ENCODE peak calls at places on chromosomes 6 and 20, in seven cellular contexts. D is PC-3, O is PC-9, S is GM23248, L is hepatocyte, N is HCT116, Z is GM23338. K is an unnamed sample.

GRCh38 chr6:16757332-16757731 is 3.9 kb downstream of the ATXN1 start:
- DNase-seq in D (peak; percentile 39), O (no peak), S (peak; percentile 67), L (no peak), N (no peak), Z (no peak), K (no peak)

GRCh38 chr20:48861444-48861843 is 33.6 kb upstream of the PREX1 start:
- DNase-seq in D (no peak), O (no peak), S (no peak), L (no peak), N (no peak), Z (no peak), K (no peak)

GRCh38 chr20:47929368-47930115 is 144.3 kb upstream of the SULF2 start:
- DNase-seq in D (peak; percentile 92), O (peak; percentile 50), S (peak; percentile 79), L (no peak), N (peak; percentile 41), Z (no peak), K (no peak)

GRCh38 chr20:36501367-36502006 is 39.8 kb upstream of the MYL9 start:
- DNase-seq in D (no peak), O (no peak), S (no peak), L (no peak), N (no peak), Z (no peak), K (no peak)

GRCh38 chr6:107585815-107586435 is 96.0 kb downstream of the SOBP start:
- DNase-seq in D (no peak), O (no peak), S (no peak), L (no peak), N (no peak), Z (peak; percentile 43), K (no peak)

GRCh38 chr6:101544286-101544685 is 150.8 kb downstream of the GRIK2 start:
- DNase-seq in D (peak; percentile 38), O (no peak), S (peak; percentile 53), L (no peak), N (no peak), Z (no peak), K (no peak)

GRCh38 chr6:125759959-125760457 is 10.6 kb downstream of the HEY2 start:
- DNase-seq in D (no peak), O (no peak), S (no peak), L (no peak), N (no peak), Z (no peak), K (no peak)

GRCh38 chr6:167699141-167700036 is 127.3 kb upstream of the AFDN start:
- DNase-seq in D (peak; percentile 46), O (no peak), S (peak; percentile 31), L (peak; percentile 52), N (no peak), Z (no peak), K (no peak)

GRCh38 chr6:132041706-132042105 is 90.5 kb upstream of the CCN2 start:
- DNase-seq in D (no peak), O (no peak), S (no peak), L (no peak), N (no peak), Z (no peak), K (no peak)

GRCh38 chr20:7693761-7694160 is 246.5 kb downstream of the HAO1 start:
- DNase-seq in D (no peak), O (no peak), S (no peak), L (no peak), N (no peak), Z (no peak), K (no peak)

GRCh38 chr6:139030211-139030530 is 1.6 kb downstream of the ABRACL start:
- DNase-seq in D (no peak), O (no peak), S (no peak), L (no peak), N (no peak), Z (no peak), K (no peak)

GRCh38 chr20:29740951-29741593 is 1516.4 kb upstream of the DEFB115 start:
- DNase-seq in D (no peak), O (no peak), S (no peak), L (no peak), N (no peak), Z (no peak), K (no peak)

GRCh38 chr6:24797596-24798216 is 1.0 kb downstream of the ARMH2 start:
- DNase-seq in D (no peak), O (no peak), S (no peak), L (no peak), N (no peak), Z (peak; percentile 36), K (no peak)

GRCh38 chr6:139982652-139983051 is 608.2 kb upstream of the CITED2 start:
- DNase-seq in D (peak; percentile 59), O (no peak), S (peak; percentile 56), L (no peak), N (no peak), Z (peak; percentile 50), K (no peak)

GRCh38 chr6:79750806-79751205 is 119.7 kb downstream of the SH3BGRL2 start:
- DNase-seq in D (no peak), O (no peak), S (no peak), L (no peak), N (no peak), Z (peak; percentile 38), K (no peak)

GRCh38 chr6:47042238-47042843 is at the start of gene ADGRF1:
- DNase-seq in D (peak; percentile 91), O (peak; percentile 72), S (no peak), L (peak; percentile 33), N (no peak), Z (peak; percentile 17), K (no peak)

GRCh38 chr20:63855363-63856110 is 5.8 kb upstream of the ABHD16B start:
- DNase-seq in D (no peak), O (no peak), S (peak; percentile 22), L (no peak), N (no peak), Z (peak; percentile 59), K (no peak)
- TF ChIP-seq EZH2 in D (no peak), O (no peak), S (peak; percentile 43), L (no peak), N (no peak), Z (no peak), K (no peak)

DNA sequence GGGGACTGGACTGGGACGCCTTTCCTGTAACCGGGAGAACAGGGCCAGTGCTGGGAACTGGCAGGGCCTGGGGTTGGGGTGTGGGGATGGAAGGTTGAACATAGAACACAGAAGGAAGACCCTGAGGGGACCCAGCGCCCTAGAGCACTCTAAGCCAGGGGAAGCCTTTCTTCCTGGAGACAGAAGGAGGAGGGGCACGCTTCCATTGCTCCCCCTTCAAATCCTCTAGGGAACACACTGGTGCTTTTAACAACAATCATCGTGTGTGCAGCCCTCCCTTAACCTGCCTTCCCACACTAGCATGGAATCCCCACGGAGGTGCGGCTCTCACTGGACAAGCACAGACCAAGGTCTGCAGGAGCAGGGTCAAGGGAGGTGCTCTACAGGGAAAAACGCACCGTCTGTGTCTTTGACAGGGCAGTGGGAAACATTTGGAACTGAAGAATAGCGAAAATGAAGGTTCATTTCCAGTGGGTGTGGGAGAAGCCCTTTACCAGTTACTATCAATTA is 527.0 kb downstream of the QKI start:
- DNase-seq in D (no peak), O (no peak), S (no peak), L (no peak), N (no peak), Z (no peak), K (no peak)
- H3K9me2 ChIP-seq in D (no peaks in the 10 kb centered on the region), O (no peaks in the 10 kb centered on the region), S (no peaks in the 10 kb centered on the region), L (no peaks in the 10 kb centered on the region), N (no peaks in the 10 kb centered on the region), Z (peaks cover 6% of the 10 kb centered on the region), K (no peaks in the 10 kb centered on the region)

DNA sequence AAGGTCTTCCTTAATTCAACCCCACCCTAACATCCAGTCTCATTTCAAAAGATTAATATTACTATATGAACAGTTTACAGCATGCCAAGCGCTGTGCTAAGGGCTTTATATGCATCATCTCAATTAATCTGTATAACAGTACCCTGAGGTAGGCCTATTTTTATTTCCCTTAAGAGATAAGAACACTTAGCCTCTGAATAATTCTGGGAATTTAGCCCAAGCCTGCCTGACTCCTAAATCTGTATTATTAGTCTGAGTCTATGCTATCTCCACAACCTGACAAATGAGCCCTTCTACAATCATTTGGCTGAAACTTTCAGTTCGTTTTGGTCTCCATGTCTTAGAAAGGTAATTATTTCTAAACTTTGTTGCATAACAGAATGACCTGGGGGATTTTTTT is 77.7 kb upstream of the SAMD5 start:
- DNase-seq in D (no peak), O (no peak), S (no peak), L (no peak), N (no peak), Z (no peak), K (no peak)
- H3K79me2 ChIP-seq in D (no peaks in the 10 kb centered on the region), O (no peaks in the 10 kb centered on the region), S (no peaks in the 10 kb centered on the region), L (no peaks in the 10 kb centered on the region), N (no peaks in the 10 kb centered on the region), Z (no peaks in the 10 kb centered on the region), K (no peaks in the 10 kb centered on the region)

DNA sequence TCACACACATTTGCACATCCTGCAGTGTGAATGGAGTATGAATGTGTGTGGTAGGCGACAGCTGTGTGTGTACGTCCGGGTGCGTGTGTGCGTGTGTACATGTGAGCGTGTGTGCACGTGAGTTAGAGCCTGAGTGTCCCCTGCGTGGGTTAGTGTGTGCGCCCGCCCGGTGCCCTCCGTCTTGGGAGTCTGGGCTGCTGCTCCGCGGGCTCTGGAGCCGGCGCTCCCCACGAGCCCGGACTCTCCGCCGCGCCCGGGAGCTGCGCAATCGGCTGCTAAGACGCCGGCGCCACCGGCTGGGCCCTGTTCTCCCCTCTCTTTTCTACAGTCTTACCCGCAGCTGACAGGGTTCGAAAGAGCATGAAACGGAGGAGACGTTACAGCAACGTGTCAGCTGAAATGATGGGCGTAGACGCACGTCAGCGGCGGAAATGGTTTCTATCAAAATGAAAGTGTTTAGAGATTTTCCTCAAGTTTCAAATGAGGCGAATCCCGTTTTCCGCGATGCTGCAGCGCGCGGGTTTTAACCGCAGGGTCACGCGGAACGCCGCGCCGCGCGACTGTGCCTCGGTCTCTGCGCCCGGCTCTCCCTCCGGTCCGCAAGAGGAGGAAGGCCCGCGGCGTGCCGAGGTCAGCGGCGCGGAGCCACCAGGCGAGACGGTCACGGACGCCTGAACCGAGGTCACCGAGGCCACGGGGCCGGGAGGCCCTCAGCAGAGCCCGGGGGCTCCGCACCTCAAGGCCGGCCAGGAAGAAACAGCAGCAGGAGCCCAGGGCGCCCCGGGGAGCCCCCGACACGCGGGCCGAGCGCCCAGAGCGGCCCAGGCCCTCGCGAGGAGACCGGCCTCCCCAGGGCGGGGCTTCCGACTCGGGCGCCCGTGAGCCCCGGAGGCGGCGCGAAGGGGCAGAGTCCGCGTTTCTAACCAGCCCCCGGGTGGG is 95.3 kb upstream of the BHLHE23 start:
- DNase-seq in D (peak; percentile 26), O (no peak), S (peak; percentile 68), L (peak; percentile 44), N (no peak), Z (peak; percentile 70), K (peak; percentile 21)
- TF ChIP-seq EZH2 in D (peak; percentile 39), O (no peak), S (no peak), L (peak; percentile 77), N (peak; percentile 88), Z (peak; percentile 92), K (no peak)

DNA sequence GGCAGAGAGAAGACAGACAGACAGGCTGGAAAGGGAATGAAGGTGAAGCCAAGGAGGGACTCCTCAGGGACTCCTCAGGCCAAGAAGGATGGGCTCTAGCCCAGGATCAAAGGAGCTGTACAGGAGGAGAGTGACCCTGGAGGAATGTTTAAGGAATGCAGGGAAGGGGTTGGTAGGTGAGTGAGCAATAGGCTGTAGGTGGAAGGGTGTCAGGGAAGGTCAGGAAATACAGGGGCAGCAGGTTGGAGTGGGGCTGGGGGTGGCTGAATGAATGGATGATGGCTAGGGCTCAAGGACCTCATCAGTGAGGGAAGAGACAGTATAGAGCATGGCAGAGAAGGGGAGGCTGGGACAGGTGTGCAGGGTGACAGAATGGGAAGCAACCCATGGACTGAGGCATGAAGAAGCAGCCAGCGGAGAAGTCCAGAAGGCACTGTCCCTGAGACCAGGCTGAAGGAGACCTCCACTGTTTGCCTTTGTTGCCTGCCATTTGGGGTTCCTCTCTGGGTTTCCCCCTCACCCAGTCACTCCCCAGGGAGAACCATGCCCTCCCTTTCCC is 13.2 kb downstream of the SYNGAP1 start:
- DNase-seq in D (no peak), O (no peak), S (no peak), L (no peak), N (no peak), Z (peak; percentile 73), K (no peak)
- H3K9me2 ChIP-seq in D (no peaks in the 10 kb centered on the region), O (no peaks in the 10 kb centered on the region), S (no peaks in the 10 kb centered on the region), L (no peaks in the 10 kb centered on the region), N (no peaks in the 10 kb centered on the region), Z (no peaks in the 10 kb centered on the region), K (no peaks in the 10 kb centered on the region)

K was measured in MM.1S.